ENCODE peak calls at places on chromosomes 7 and 10, in four cellular contexts. A is ovary, G is OCI-LY7, T is 8988T. K is an unnamed sample.

GRCh38 chr10:22607261-22607660 is 107.1 kb downstream of the PIP4K2A start:
- DNase-seq in G (no peak), T (no peak), A (no peak), K (no peak)

GRCh38 chr10:76998451-76998850 is 639.2 kb downstream of the KCNMA1 start:
- DNase-seq in A (no peak), T (no peak), G (no peak), K (no peak)

GRCh38 chr7:100584046-100584676 is 1.8 kb downstream of the LRCH4 start:
- DNase-seq in T (no peak), G (no peak), A (peak; percentile 29), K (peak; percentile 79)

GRCh38 chr10:60448246-60448645 is 58.6 kb upstream of the ANK3 start:
- DNase-seq in A (no peak), T (no peak), G (no peak), K (no peak)

GRCh38 chr10:122648599-122649428 is 50.8 kb downstream of the C10orf120 start:
- DNase-seq in A (no peak), G (peak; percentile 33), T (peak; percentile 39), K (peak; percentile 22)

GRCh38 chr7:32116436-32116835 is 46.2 kb upstream of the PDE1C start:
- DNase-seq in T (no peak), G (no peak), A (no peak), K (no peak)

GRCh38 chr10:28569506-28570159 is 36.7 kb downstream of the WAC start:
- DNase-seq in T (no peak), A (no peak), G (no peak), K (peak; percentile 84)

GRCh38 chr10:10911471-10911921 is 106.2 kb upstream of the CELF2 start:
- DNase-seq in A (peak; percentile 79), T (no peak), G (no peak), K (peak; percentile 93)

GRCh38 chr10:113019692-113020424 is 69.8 kb downstream of the TCF7L2 start:
- DNase-seq in T (no peak), A (no peak), G (no peak), K (no peak)

GRCh38 chr10:132335189-132336063 is 3.4 kb downstream of the LRRC27 start:
- DNase-seq in G (peak; percentile 73), A (no peak), T (no peak), K (peak; percentile 83)

GRCh38 chr10:76403876-76404275 is 972.5 kb downstream of the LRMDA start:
- DNase-seq in T (no peak), G (no peak), A (peak; percentile 24), K (peak; percentile 44)

GRCh38 chr7:16684935-16685334 is 39.0 kb downstream of the BZW2 start:
- DNase-seq in T (no peak), A (no peak), G (peak; percentile 27), K (no peak)

GRCh38 chr10:33329178-33329577 is 5.3 kb downstream of the NRP1 start:
- DNase-seq in G (no peak), A (no peak), T (no peak), K (no peak)

GRCh38 chr10:99711129-99711719 is 20.7 kb downstream of the COX15 start:
- DNase-seq in A (peak; percentile 38), G (peak; percentile 62), T (no peak), K (peak; percentile 77)

GRCh38 chr10:26513101-26513500 is 75.0 kb downstream of the APBB1IP start:
- DNase-seq in G (no peak), A (no peak), T (no peak), K (no peak)

GRCh38 chr10:14822879-14823755 is 14.7 kb downstream of the CDNF start:
- DNase-seq in A (no peak), T (no peak), G (peak; percentile 80), K (peak; percentile 54)

GRCh38 chr10:128631801-128632241 is 505.6 kb upstream of the MKI67 start:
- DNase-seq in G (peak; percentile 16), A (no peak), T (no peak), K (peak; percentile 10)

GRCh38 chr10:73414230-73414981 is 548 bp upstream of the ANXA7 start:
- DNase-seq in A (no peak), G (no peak), T (no peak), K (no peak)

GRCh38 chr7:105674200-105675030 is 93.1 kb upstream of the EFCAB10 start:
- DNase-seq in T (no peak), A (no peak), G (no peak), K (no peak)

GRCh38 chr7:143013897-143014296 is 13.0 kb downstream of the OR9A2 start:
- DNase-seq in T (no peak), A (no peak), G (no peak), K (peak; percentile 60)

GRCh38 chr7:107078517-107078966 is 34.0 kb downstream of the PRKAR2B start:
- DNase-seq in T (no peak), G (no peak), A (peak; percentile 59), K (peak; percentile 19)

GRCh38 chr7:132065193-132065972 is 509.0 kb upstream of the PODXL start:
- DNase-seq in A (peak; percentile 69), T (peak; percentile 66), G (no peak), K (peak; percentile 84)

GRCh38 chr7:95330194-95331003 is 6.1 kb upstream of the PON1 start:
- DNase-seq in G (no peak), A (no peak), T (no peak), K (peak; percentile 14)

GRCh38 chr10:104061196-104061595 is 24.5 kb downstream of the COL17A1 start:
- DNase-seq in G (no peak), T (no peak), A (no peak), K (no peak)

GRCh38 chr10:36783400-36783799 is 342.0 kb upstream of the ANKRD30A start:
- DNase-seq in A (no peak), G (no peak), T (no peak), K (no peak)

GRCh38 chr7:151592868-151593486 is 73.3 kb upstream of the RHEB start:
- DNase-seq in G (no peak), T (peak; percentile 56), A (no peak), K (peak; percentile 86)

GRCh38 chr7:105087981-105088380 is 74.0 kb downstream of the KMT2E start:
- DNase-seq in A (no peak), T (no peak), G (no peak), K (no peak)

GRCh38 chr10:70596860-70597809 is 5.4 kb downstream of the PRF1 start:
- DNase-seq in G (no peak), A (no peak), T (no peak), K (no peak)

GRCh38 chr7:18659746-18660145 is 164.2 kb downstream of the HDAC9 start:
- DNase-seq in A (no peak), T (no peak), G (no peak), K (peak; percentile 71)